ENCODE peak calls at places on chromosomes 3 and 15, in eight cellular contexts. G, I, W, Z, J, P, C and F are unnamed samples. For H3K4me1 and H3K27me3, the result is how much of the 10 kb centered on the place peaks cover.

GRCh38 chr3:42130007-42130328 is 38.8 kb downstream of the TRAK1 start:
- DNase-seq in G (no peak), I (no peak), W (no peak), Z (no peak), J (no peak), P (no peak), C (no peak), F (no peak)

GRCh38 chr3:180744226-180744625 is 64.9 kb upstream of the CCDC39 start:
- DNase-seq in G (no peak), I (no peak), W (no peak), Z (no peak), J (no peak), P (no peak), C (no peak), F (no peak)

GRCh38 chr3:46316258-46316657 is 37.7 kb upstream of the CCR2 start:
- DNase-seq in G (no peak), I (no peak), W (no peak), Z (no peak), J (no peak), P (no peak), C (no peak), F (no peak)

GRCh38 chr3:111331306-111331705 is 210.7 kb upstream of the CD96 start:
- DNase-seq in G (no peak), I (no peak), W (no peak), Z (no peak), J (no peak), P (no peak), C (no peak), F (no peak)

GRCh38 chr3:63519426-63519825 is 133.0 kb upstream of the SNTN start:
- DNase-seq in G (no peak), I (no peak), W (no peak), Z (no peak), J (no peak), P (no peak), C (no peak), F (no peak)

GRCh38 chr3:111923095-111923771 is 55.6 kb upstream of the ABHD10 start:
- DNase-seq in G (no peak), I (peak), W (no peak), Z (no peak), J (no peak), P (no peak), C (no peak), F (no peak)

GRCh38 chr15:40441736-40442531 is 1.2 kb downstream of the BAHD1 start:
- DNase-seq in G (no peak), I (no peak), W (no peak), Z (peak), J (no peak), P (peak), C (no peak), F (peak)

GRCh38 chr15:92277776-92278175 is 115.9 kb upstream of the ST8SIA2 start:
- DNase-seq in G (no peak), I (peak), W (no peak), Z (no peak), J (peak), P (no peak), C (no peak), F (no peak)

GRCh38 chr15:66885281-66885915 is 180.0 kb upstream of the SMAD3 start:
- DNase-seq in G (no peak), I (no peak), W (no peak), Z (no peak), J (no peak), P (no peak), C (no peak), F (no peak)

DNA sequence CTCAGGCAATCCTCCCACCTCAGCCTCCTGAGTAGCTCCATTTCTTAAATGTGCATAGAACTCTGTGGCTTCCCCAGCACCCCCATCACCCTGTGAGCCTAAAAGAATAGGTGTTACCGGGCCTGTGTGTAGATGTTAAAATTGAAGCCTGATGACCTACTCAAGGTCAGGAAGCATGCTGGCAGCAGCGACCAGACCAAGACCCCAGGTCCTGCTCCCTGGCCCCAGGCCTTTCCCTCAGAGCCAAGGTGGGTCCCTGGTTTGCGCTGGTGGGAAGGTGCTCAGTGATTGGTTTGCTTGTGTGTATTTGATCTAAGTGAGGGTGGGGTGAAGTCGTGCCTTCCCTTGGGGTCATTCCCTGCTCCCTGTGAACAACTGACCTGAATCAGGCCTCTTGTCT is 18.4 kb upstream of the CRABP1 start:
- DNase-seq in G (no peak), I (no peak), W (no peak), Z (no peak), J (no peak), P (no peak), C (no peak), F (no peak)
- H3K4me1 ChIP-seq in G (under half), I (under half), W (under half), Z (under half), J (under half), P (under half), C (under half), F (under half)

DNA sequence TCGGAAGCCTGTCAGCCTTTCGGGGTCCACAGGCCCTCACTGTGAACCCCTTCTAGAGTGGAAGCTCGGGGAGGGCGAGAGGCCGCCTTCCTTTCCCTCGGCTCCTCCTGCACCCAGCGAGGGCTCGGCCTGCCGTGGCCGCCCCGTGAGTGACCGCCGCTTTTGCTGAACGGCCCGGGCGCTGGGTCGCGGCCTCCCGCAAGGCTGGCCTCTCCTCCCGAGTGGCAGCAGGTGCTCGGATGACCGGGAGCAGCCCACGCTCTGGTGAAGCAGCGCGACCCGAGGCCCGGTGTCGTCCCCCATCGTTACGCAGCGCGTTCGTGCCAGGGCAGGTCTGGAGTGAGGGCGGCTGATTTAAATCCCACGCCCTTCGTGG is 53.8 kb downstream of the LRRK1 start:
- DNase-seq in G (no peak), I (no peak), W (no peak), Z (no peak), J (no peak), P (no peak), C (no peak), F (no peak)
- H3K27me3 ChIP-seq in G (under half), I (under half), W (half or more), Z (under half), J (under half), P (under half), C (under half), F (under half)

GRCh38 chr3:52006017-52006819 is 10.5 kb upstream of the RPL29 start:
- DNase-seq in G (peak), I (no peak), W (no peak), Z (no peak), J (no peak), P (no peak), C (no peak), F (no peak)
- H3K4me1 ChIP-seq in G (under half), I (under half), W (half or more), Z (under half), J (under half), P (under half), C (under half), F (under half)

GRCh38 chr3:118089563-118089962 is 945.1 kb downstream of the IGSF11 start:
- DNase-seq in G (no peak), I (no peak), W (no peak), Z (no peak), J (no peak), P (no peak), C (no peak), F (no peak)
- H3K27me3 ChIP-seq in G (under half), I (under half), W (under half), Z (under half), J (under half), P (under half), C (under half), F (under half)

GRCh38 chr3:57274845-57275244 is 17.6 kb downstream of the ASB14 start:
- DNase-seq in G (no peak), I (no peak), W (no peak), Z (no peak), J (no peak), P (no peak), C (no peak), F (no peak)
- H3K4me1 ChIP-seq in G (under half), I (under half), W (under half), Z (under half), J (under half), P (under half), C (under half), F (under half)

GRCh38 chr15:89363770-89364169 is 29.1 kb upstream of the POLG start:
- DNase-seq in G (no peak), I (no peak), W (no peak), Z (no peak), J (no peak), P (no peak), C (no peak), F (no peak)
- H3K27me3 ChIP-seq in G (half or more), I (under half), W (half or more), Z (half or more), J (half or more), P (under half), C (under half), F (under half)

DNA sequence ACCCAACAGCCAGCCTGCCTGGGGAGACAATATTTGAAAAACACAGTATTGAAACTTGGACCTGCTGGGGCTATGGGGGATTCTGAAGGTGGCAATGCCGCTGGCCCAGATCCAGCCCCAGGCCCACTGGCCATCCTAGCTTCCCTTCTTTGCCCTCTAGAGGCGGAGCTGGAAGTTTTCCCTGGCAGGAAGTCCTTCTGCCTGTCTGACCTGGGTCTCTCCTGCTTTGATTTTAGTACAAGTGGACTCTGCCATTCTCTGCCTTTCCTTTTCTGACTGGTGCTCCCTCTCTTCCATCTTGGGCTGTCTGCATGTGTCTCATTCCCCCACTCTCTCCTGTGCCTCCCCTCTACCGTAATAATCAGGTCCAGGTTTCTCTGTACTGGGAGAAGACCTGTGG is 3.6 kb downstream of the SEMA3F start:
- DNase-seq in G (no peak), I (no peak), W (no peak), Z (no peak), J (no peak), P (no peak), C (no peak), F (no peak)
- H3K4me1 ChIP-seq in G (under half), I (half or more), W (half or more), Z (under half), J (under half), P (under half), C (under half), F (under half)

GRCh38 chr3:127158614-127159221 is 34.2 kb upstream of the PRR23E start:
- DNase-seq in G (no peak), I (no peak), W (no peak), Z (no peak), J (peak), P (peak), C (no peak), F (no peak)
- H3K27me3 ChIP-seq in G (under half), I (under half), W (half or more), Z (under half), J (under half), P (under half), C (under half), F (under half)

GRCh38 chr3:138940446-138940845 is 6.5 kb downstream of the FOXL2 start:
- DNase-seq in G (no peak), I (no peak), W (no peak), Z (no peak), J (no peak), P (no peak), C (no peak), F (no peak)
- H3K4me1 ChIP-seq in G (under half), I (under half), W (half or more), Z (under half), J (under half), P (under half), C (under half), F (under half)

GRCh38 chr3:158094235-158094916 is 11.8 kb downstream of the SHOX2 start:
- DNase-seq in G (no peak), I (no peak), W (no peak), Z (peak), J (no peak), P (no peak), C (peak), F (no peak)

GRCh38 chr3:158095302-158095997 is 10.8 kb downstream of the SHOX2 start:
- DNase-seq in G (no peak), I (no peak), W (no peak), Z (no peak), J (no peak), P (no peak), C (peak), F (no peak)

GRCh38 chr3:158093526-158093925 is 12.7 kb downstream of the SHOX2 start:
- DNase-seq in G (no peak), I (no peak), W (no peak), Z (no peak), J (no peak), P (no peak), C (no peak), F (no peak)

GRCh38 chr3:158097141-158097540 is 9.1 kb downstream of the SHOX2 start:
- DNase-seq in G (no peak), I (no peak), W (no peak), Z (no peak), J (no peak), P (no peak), C (no peak), F (no peak)

DNA sequence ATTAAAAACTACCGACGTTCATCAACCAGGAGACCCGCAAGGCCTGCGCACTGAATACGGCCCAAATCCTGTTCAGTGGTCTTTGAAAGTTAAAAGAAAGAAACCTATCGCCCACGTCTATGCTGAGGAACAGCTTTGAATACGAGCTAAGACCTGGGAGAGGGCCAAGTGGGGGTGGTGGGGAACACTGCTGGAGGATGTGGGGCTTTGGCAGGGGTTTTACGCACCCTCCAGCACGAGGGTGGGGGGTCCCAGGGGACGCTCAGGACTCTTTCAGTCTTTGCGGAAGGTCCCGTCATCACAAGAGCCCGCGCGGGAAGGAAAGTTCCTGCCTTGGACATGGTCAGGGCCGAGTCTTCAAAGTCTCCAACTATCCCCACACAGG is 11.3 kb downstream of the SHOX2 start:
- DNase-seq in G (no peak), I (no peak), W (no peak), Z (no peak), J (no peak), P (no peak), C (no peak), F (no peak)
- H3K27me3 ChIP-seq in G (half or more), I (under half), W (half or more), Z (half or more), J (half or more), P (under half), C (under half), F (under half)